ENCODE peak calls at places on chromosomes 6 and 20, in six cellular contexts. E is pancreas, F is NCI-H524, B is HEK293T, V is ureter, I is HS-27A. M is an unnamed sample.

GRCh38 chr20:37590938-37591490 is 63.3 kb upstream of the BLCAP start:
- DNase-seq in E (no peak), F (peak; percentile 25), B (no peak), V (no peak), I (no peak), M (no peak)

GRCh38 chr6:106106276-106107042 is 20.3 kb downstream of the PRDM1 start:
- DNase-seq in E (no peak), F (no peak), B (no peak), V (no peak), I (no peak), M (no peak)

GRCh38 chr6:39997101-39997635 is 62.9 kb upstream of the MOCS1 start:
- DNase-seq in E (no peak), F (peak; percentile 64), B (no peak), V (no peak), I (no peak), M (no peak)

GRCh38 chr6:64281167-64281566 is 645.6 kb downstream of the PHF3 start:
- DNase-seq in E (no peak), F (peak; percentile 16), B (no peak), V (no peak), I (no peak), M (no peak)

GRCh38 chr6:168030218-168030693 is 32.8 kb downstream of the KIF25 start:
- DNase-seq in E (no peak), F (no peak), B (no peak), V (no peak), I (no peak), M (no peak)

GRCh38 chr20:62252342-62252966 is 14.1 kb downstream of the OSBPL2 start:
- DNase-seq in E (no peak), F (no peak), B (no peak), V (no peak), I (no peak), M (no peak)

GRCh38 chr6:41652876-41653641 is 14.8 kb downstream of the MDFI start:
- DNase-seq in E (no peak), F (no peak), B (no peak), V (peak; percentile 76), I (no peak), M (peak; percentile 81)

GRCh38 chr20:10276886-10277580 is 58.4 kb downstream of the SNAP25 start:
- DNase-seq in E (no peak), F (no peak), B (no peak), V (no peak), I (no peak), M (no peak)

GRCh38 chr20:36407196-36407733 is 101.1 kb downstream of the DLGAP4 start:
- DNase-seq in E (no peak), F (no peak), B (no peak), V (no peak), I (no peak), M (no peak)

GRCh38 chr6:113936093-113936934 is 34.6 kb downstream of the HDAC2 start:
- DNase-seq in E (no peak), F (peak; percentile 69), B (peak; percentile 54), V (no peak), I (peak; percentile 36), M (peak; percentile 6)

GRCh38 chr6:23320588-23320987 is 751.2 kb downstream of the HDGFL1 start:
- DNase-seq in E (no peak), F (no peak), B (no peak), V (no peak), I (no peak), M (no peak)

GRCh38 chr20:25050501-25051350 is 7.2 kb downstream of the ACSS1 start:
- DNase-seq in E (no peak), F (no peak), B (no peak), V (peak; percentile 37), I (no peak), M (no peak)

GRCh38 chr6:143232849-143233248 is 172.2 kb downstream of the AIG1 start:
- DNase-seq in E (no peak), F (peak; percentile 71), B (peak; percentile 66), V (no peak), I (no peak), M (peak; percentile 6)

GRCh38 chr20:37355252-37356180 is 9.6 kb downstream of the SRC start:
- DNase-seq in E (no peak), F (no peak), B (no peak), V (no peak), I (no peak), M (no peak)

GRCh38 chr6:43698584-43699349 is 11.2 kb upstream of the MRPS18A start:
- DNase-seq in E (no peak), F (peak; percentile 63), B (no peak), V (no peak), I (no peak), M (no peak)

GRCh38 chr6:111210074-111210729 is 122.9 kb downstream of the SLC16A10 start:
- DNase-seq in E (no peak), F (peak; percentile 60), B (peak; percentile 71), V (no peak), I (peak; percentile 38), M (peak; percentile 44)

GRCh38 chr20:63020681-63021080 is 13.9 kb upstream of the BHLHE23 start:
- DNase-seq in E (no peak), F (no peak), B (no peak), V (no peak), I (no peak), M (no peak)

GRCh38 chr6:52650946-52651345 is 20.0 kb upstream of the TMEM14A start:
- DNase-seq in E (no peak), F (no peak), B (no peak), V (no peak), I (no peak), M (no peak)

GRCh38 chr6:166341464-166341863 is 881 bp downstream of the SFT2D1 start:
- DNase-seq in E (no peak), F (no peak), B (no peak), V (no peak), I (no peak), M (no peak)

GRCh38 chr20:33443512-33444239 is at the start of gene SNTA1:
- DNase-seq in E (peak; percentile 97), F (peak; percentile 91), B (peak; percentile 98), V (peak; percentile 91), I (peak; percentile 57), M (peak; percentile 93)

GRCh38 chr20:50916257-50916656 is 15.0 kb downstream of the ADNP start:
- DNase-seq in E (no peak), F (no peak), B (peak; percentile 62), V (no peak), I (no peak), M (peak; percentile 24)

GRCh38 chr20:47585087-47585747 is 83.5 kb downstream of the NCOA3 start:
- DNase-seq in E (no peak), F (no peak), B (no peak), V (no peak), I (no peak), M (no peak)

GRCh38 chr20:17010181-17010580 is 216.7 kb upstream of the PCSK2 start:
- DNase-seq in E (no peak), F (no peak), B (no peak), V (no peak), I (no peak), M (no peak)

GRCh38 chr6:138818496-138819194 is 22.8 kb downstream of the ECT2L start:
- DNase-seq in E (no peak), F (no peak), B (no peak), V (no peak), I (no peak), M (no peak)

GRCh38 chr20:1657556-1658334 is at the start of gene SIRPG:
- DNase-seq in E (no peak), F (no peak), B (no peak), V (no peak), I (no peak), M (no peak)

GRCh38 chr6:15993716-15994228 is 135.1 kb upstream of the MYLIP start:
- DNase-seq in E (no peak), F (no peak), B (no peak), V (no peak), I (no peak), M (no peak)

GRCh38 chr6:7684843-7685242 is 41.1 kb upstream of the BMP6 start:
- DNase-seq in E (no peak), F (no peak), B (no peak), V (no peak), I (no peak), M (no peak)

GRCh38 chr20:50611128-50611810 is 80.1 kb downstream of the RIPOR3 start:
- DNase-seq in E (no peak), F (no peak), B (no peak), V (no peak), I (no peak), M (no peak)

GRCh38 chr6:32151885-32152311 is at the start of gene PRRT1:
- DNase-seq in E (no peak), F (peak; percentile 29), B (no peak), V (no peak), I (no peak), M (no peak)

GRCh38 chr20:36886859-36887778 is 11.2 kb downstream of the TLDC2 start:
- DNase-seq in E (peak; percentile 72), F (peak; percentile 88), B (peak; percentile 92), V (peak; percentile 86), I (peak; percentile 76), M (peak; percentile 83)

GRCh38 chr6:109059591-109060021 is 35.0 kb downstream of the SESN1 start:
- DNase-seq in E (no peak), F (no peak), B (no peak), V (no peak), I (no peak), M (no peak)